ENCODE peak calls at places on chromosomes 13 and 19, in ten cellular contexts. Z is activated B cell treated with CpG ODN at 0.5 μM for 24 hours; F is CD4-positive, alpha-beta T cell; H is adrenal gland; T is lower leg skin; K is neural crest cell; L is K562; O is spleen; D is astrocyte; G is fibroblast of the aortic adventitia. V is an unnamed sample.

GRCh38 chr19:46821512-46822359 is 28.9 kb downstream of the AP2S1 start:
- DNase-seq in Z (peak), F (peak), H (no peak), T (no peak), K (no peak), L (no peak), O (peak), D (no peak), G (no peak), V (no peak)

GRCh38 chr19:17755977-17756670 is 4.8 kb downstream of the FCHO1 start:
- DNase-seq in Z (peak), F (peak), H (peak), T (no peak), K (peak), L (peak), O (peak), D (peak), G (peak), V (no peak)

GRCh38 chr19:44645407-44646048 is 1.8 kb downstream of the PVR start:
- DNase-seq in Z (no peak), F (no peak), H (no peak), T (no peak), K (no peak), L (no peak), O (peak), D (no peak), G (no peak), V (no peak)

GRCh38 chr13:113658836-113659235 is 838 bp upstream of the ATP4B start:
- DNase-seq in Z (peak), F (no peak), H (no peak), T (peak), K (no peak), L (no peak), O (peak), D (no peak), G (no peak), V (no peak)

GRCh38 chr13:75533866-75534265 is 3.8 kb downstream of the COMMD6 start:
- DNase-seq in Z (no peak), F (no peak), H (no peak), T (no peak), K (no peak), L (no peak), O (no peak), D (peak), G (no peak), V (no peak)

GRCh38 chr19:16608290-16608704 is 19.7 kb downstream of the MED26 start:
- DNase-seq in Z (no peak), F (no peak), H (peak), T (no peak), K (no peak), L (no peak), O (no peak), D (peak), G (peak), V (no peak)

GRCh38 chr19:13966684-13967128 is 14.4 kb downstream of the DCAF15 start:
- DNase-seq in Z (no peak), F (no peak), H (no peak), T (no peak), K (no peak), L (no peak), O (no peak), D (no peak), G (no peak), V (no peak)

GRCh38 chr13:51495300-51495699 is 42.5 kb upstream of the INTS6 start:
- DNase-seq in Z (no peak), F (no peak), H (no peak), T (no peak), K (no peak), L (no peak), O (no peak), D (no peak), G (peak), V (no peak)

GRCh38 chr13:109148243-109148642 is 518.8 kb downstream of the MYO16 start:
- DNase-seq in Z (no peak), F (no peak), H (no peak), T (no peak), K (no peak), L (no peak), O (no peak), D (peak), G (no peak), V (no peak)

GRCh38 chr19:35342430-35342829 is 5.3 kb upstream of the FFAR1 start:
- DNase-seq in Z (no peak), F (no peak), H (no peak), T (no peak), K (no peak), L (no peak), O (peak), D (no peak), G (no peak), V (no peak)

GRCh38 chr13:50844181-50844875 is 836 bp upstream of the DLEU7 start:
- DNase-seq in Z (no peak), F (no peak), H (no peak), T (no peak), K (no peak), L (no peak), O (no peak), D (no peak), G (no peak), V (no peak)

GRCh38 chr19:17553256-17553655 is 2.2 kb upstream of the COLGALT1 start:
- DNase-seq in Z (no peak), F (no peak), H (peak), T (peak), K (no peak), L (peak), O (no peak), D (peak), G (peak), V (no peak)

GRCh38 chr19:55704494-55705245 is 29.6 kb downstream of the EPN1 start:
- DNase-seq in Z (no peak), F (no peak), H (no peak), T (peak), K (no peak), L (peak), O (peak), D (no peak), G (no peak), V (no peak)

GRCh38 chr19:33752018-33752790 is 44.5 kb upstream of the KCTD15 start:
- DNase-seq in Z (no peak), F (no peak), H (no peak), T (no peak), K (no peak), L (no peak), O (no peak), D (no peak), G (no peak), V (no peak)

GRCh38 chr13:25018729-25019115 is 77.2 kb upstream of the PABPC3 start:
- DNase-seq in Z (no peak), F (no peak), H (no peak), T (no peak), K (no peak), L (no peak), O (no peak), D (no peak), G (no peak), V (no peak)

GRCh38 chr13:92838786-92839185 is 387.8 kb upstream of the GPC6 start:
- DNase-seq in Z (no peak), F (no peak), H (no peak), T (no peak), K (no peak), L (no peak), O (no peak), D (peak), G (peak), V (no peak)

GRCh38 chr19:45404557-45405434 is at the start of gene PPP1R13L:
- DNase-seq in Z (no peak), F (peak), H (peak), T (peak), K (no peak), L (peak), O (peak), D (peak), G (peak), V (no peak)

GRCh38 chr19:916645-917322 is 349 bp upstream of the KISS1R start:
- DNase-seq in Z (no peak), F (no peak), H (no peak), T (no peak), K (no peak), L (peak), O (peak), D (no peak), G (no peak), V (no peak)

GRCh38 chr13:34391071-34391470 is 551.0 kb upstream of the NBEA start:
- DNase-seq in Z (no peak), F (no peak), H (no peak), T (no peak), K (no peak), L (no peak), O (no peak), D (peak), G (peak), V (no peak)

GRCh38 chr13:89457977-89458376 is 1786.8 kb downstream of the SLITRK5 start:
- DNase-seq in Z (no peak), F (no peak), H (no peak), T (no peak), K (no peak), L (no peak), O (no peak), D (peak), G (peak), V (no peak)

GRCh38 chr13:104477256-104477655 is 1411.0 kb upstream of the SLC10A2 start:
- DNase-seq in Z (no peak), F (no peak), H (no peak), T (no peak), K (no peak), L (no peak), O (no peak), D (peak), G (no peak), V (no peak)

GRCh38 chr13:33153421-33154381 is 131.9 kb downstream of the STARD13 start:
- DNase-seq in Z (no peak), F (no peak), H (peak), T (peak), K (no peak), L (no peak), O (no peak), D (peak), G (peak), V (no peak)

GRCh38 chr13:21120191-21120590 is 56.2 kb downstream of the SKA3 start:
- DNase-seq in Z (no peak), F (no peak), H (no peak), T (no peak), K (no peak), L (no peak), O (no peak), D (no peak), G (no peak), V (no peak)

GRCh38 chr19:11345122-11345752 is 831 bp downstream of the TMEM205 start:
- DNase-seq in Z (no peak), F (no peak), H (no peak), T (no peak), K (no peak), L (no peak), O (no peak), D (no peak), G (no peak), V (no peak)

GRCh38 chr13:35309711-35310110 is 166.8 kb downstream of the MAB21L1 start:
- DNase-seq in Z (no peak), F (no peak), H (no peak), T (no peak), K (no peak), L (no peak), O (no peak), D (no peak), G (no peak), V (no peak)

GRCh38 chr13:59710995-59711701 is 452.6 kb downstream of the DIAPH3 start:
- DNase-seq in Z (no peak), F (no peak), H (no peak), T (no peak), K (no peak), L (no peak), O (no peak), D (peak), G (peak), V (no peak)

GRCh38 chr13:79810671-79811070 is 329.7 kb downstream of the NDFIP2 start:
- DNase-seq in Z (no peak), F (no peak), H (no peak), T (no peak), K (no peak), L (no peak), O (no peak), D (peak), G (peak), V (no peak)

GRCh38 chr19:5091576-5092215 is 122.8 kb downstream of the KDM4B start:
- DNase-seq in Z (no peak), F (no peak), H (peak), T (no peak), K (no peak), L (peak), O (no peak), D (no peak), G (no peak), V (no peak)

GRCh38 chr13:47798194-47798593 is 202.9 kb downstream of the SUCLA2 start:
- DNase-seq in Z (no peak), F (no peak), H (no peak), T (no peak), K (no peak), L (no peak), O (no peak), D (no peak), G (no peak), V (no peak)

GRCh38 chr13:39600766-39601165 is 2.2 kb downstream of the LHFPL6 start:
- DNase-seq in Z (no peak), F (no peak), H (no peak), T (no peak), K (peak), L (no peak), O (no peak), D (no peak), G (peak), V (no peak)

DNA sequence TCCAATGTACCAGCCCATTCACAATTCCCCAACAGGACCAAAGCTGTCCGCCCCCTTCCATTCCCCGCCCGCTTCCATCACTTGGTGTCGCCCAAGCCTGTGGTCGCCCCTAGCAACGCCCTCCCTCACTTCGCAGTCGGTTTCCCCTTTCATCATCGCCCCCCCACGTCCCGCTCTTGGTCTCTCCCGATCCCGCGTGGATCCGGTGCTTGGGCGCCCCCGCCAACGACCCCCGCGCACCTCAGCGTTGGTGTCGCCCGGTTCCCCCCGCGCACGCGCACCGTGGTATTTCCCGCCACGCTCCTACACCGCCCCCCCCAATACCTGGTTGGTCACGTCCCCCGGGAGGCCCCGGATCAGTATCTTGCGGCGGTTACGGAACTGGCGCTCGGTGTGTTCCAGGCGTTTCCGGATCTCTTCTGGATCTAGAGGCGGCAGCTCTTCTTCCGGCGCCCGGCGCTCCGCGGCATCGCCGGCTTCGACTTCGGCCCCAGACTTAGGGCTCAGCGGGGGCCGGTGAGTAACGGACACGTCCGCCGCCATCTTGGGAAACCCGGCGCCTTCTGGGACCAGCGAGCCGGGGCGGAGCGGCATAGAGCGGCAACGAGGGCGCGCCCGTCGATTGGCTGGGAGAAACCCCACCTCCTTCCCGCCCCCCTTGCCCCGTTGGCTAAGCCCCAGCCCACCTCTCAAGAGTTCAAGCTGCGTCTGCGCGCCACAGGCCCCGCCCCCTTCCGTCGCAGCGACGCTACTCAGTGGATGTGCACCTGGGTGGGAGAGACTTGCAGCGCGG is at the start of gene RAVER1:
- DNase-seq in Z (peak), F (peak), H (peak), T (peak), K (peak), L (peak), O (peak), D (peak), G (peak), V (peak)
- TF ChIP-seq CTCF in Z (no peak), F (no peak), H (no peak), T (no peak), K (no peak), L (no peak), O (peak), D (no peak), G (no peak), V (no peak)

DNA sequence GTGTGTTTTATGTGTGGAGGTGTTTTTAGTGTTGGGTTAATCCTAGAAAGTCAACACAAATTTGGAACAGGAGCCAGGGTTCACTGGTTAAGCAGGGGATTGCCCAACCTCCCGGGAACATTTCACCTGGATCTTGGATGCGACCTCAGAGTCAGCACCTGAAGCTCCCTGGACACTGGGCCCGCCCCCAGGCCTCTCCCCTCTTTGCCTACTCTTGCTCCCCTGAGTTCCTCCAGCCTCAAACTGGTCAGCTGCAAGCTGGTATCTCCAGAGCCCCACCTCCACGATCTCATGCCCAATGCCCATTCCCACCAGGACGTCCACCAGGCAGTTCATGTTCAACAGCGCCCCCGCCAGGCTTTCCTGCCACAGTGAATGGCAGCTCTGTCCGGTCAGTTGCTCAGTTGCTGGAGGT is 9.7 kb downstream of the HSD17B14 start:
- DNase-seq in Z (no peak), F (no peak), H (no peak), T (no peak), K (no peak), L (no peak), O (no peak), D (no peak), G (no peak), V (no peak)
- TF ChIP-seq CTCF in Z (no peak), F (no peak), H (no peak), T (no peak), K (peak), L (peak), O (no peak), D (no peak), G (peak), V (no peak)

GRCh38 chr13:97109841-97110492 is 112.2 kb upstream of the MBNL2 start:
- DNase-seq in Z (peak), F (peak), H (peak), T (peak), K (peak), L (peak), O (peak), D (peak), G (peak), V (peak)
- TF ChIP-seq CTCF in Z (peak), F (peak), H (peak), T (peak), K (peak), L (peak), O (peak), D (peak), G (peak), V (peak)

GRCh38 chr13:45544520-45544919 is 71.0 kb downstream of the ERICH6B start:
- DNase-seq in Z (no peak), F (no peak), H (no peak), T (no peak), K (no peak), L (no peak), O (no peak), D (no peak), G (no peak), V (no peak)
- TF ChIP-seq CTCF in Z (no peak), F (no peak), H (no peak), T (no peak), K (no peak), L (no peak), O (no peak), D (no peak), G (no peak), V (no peak)

DNA sequence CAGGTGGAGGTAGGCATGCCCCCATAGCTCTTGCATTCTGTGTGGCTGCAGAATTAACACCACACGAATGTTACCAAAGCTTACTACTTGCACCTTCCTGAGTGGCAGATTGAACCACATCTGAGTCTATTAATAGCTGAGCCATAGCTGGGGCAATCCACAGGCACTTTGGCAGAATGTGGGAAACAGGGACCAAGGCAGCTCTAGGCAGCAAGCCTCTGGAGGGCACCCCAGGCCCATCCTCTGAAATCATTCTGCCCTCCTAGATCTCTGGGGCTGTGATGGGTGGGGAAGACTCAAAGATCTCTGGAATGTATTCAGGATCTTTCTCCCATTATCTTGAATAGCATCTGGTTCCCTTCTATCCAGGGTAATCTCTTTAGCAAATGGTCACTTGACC is 139.3 kb downstream of the TNFRSF19 start:
- DNase-seq in Z (no peak), F (no peak), H (no peak), T (no peak), K (no peak), L (no peak), O (no peak), D (no peak), G (peak), V (no peak)
- TF ChIP-seq CTCF in Z (no peak), F (no peak), H (no peak), T (no peak), K (no peak), L (no peak), O (no peak), D (no peak), G (peak), V (no peak)

GRCh38 chr19:42309686-42310085 is 3.4 kb upstream of the TMEM145 start:
- DNase-seq in Z (no peak), F (no peak), H (no peak), T (no peak), K (no peak), L (no peak), O (no peak), D (no peak), G (no peak), V (no peak)

GRCh38 chr19:42313840-42314755 is 989 bp downstream of the TMEM145 start:
- DNase-seq in Z (no peak), F (no peak), H (no peak), T (no peak), K (no peak), L (no peak), O (no peak), D (no peak), G (no peak), V (no peak)

GRCh38 chr19:42312370-42312769 is 739 bp upstream of the TMEM145 start:
- DNase-seq in Z (no peak), F (no peak), H (no peak), T (no peak), K (no peak), L (no peak), O (no peak), D (no peak), G (no peak), V (no peak)

GRCh38 chr19:42313096-42313839 is at the start of gene TMEM145:
- DNase-seq in Z (no peak), F (no peak), H (peak), T (no peak), K (peak), L (peak), O (no peak), D (peak), G (peak), V (no peak)

DNA sequence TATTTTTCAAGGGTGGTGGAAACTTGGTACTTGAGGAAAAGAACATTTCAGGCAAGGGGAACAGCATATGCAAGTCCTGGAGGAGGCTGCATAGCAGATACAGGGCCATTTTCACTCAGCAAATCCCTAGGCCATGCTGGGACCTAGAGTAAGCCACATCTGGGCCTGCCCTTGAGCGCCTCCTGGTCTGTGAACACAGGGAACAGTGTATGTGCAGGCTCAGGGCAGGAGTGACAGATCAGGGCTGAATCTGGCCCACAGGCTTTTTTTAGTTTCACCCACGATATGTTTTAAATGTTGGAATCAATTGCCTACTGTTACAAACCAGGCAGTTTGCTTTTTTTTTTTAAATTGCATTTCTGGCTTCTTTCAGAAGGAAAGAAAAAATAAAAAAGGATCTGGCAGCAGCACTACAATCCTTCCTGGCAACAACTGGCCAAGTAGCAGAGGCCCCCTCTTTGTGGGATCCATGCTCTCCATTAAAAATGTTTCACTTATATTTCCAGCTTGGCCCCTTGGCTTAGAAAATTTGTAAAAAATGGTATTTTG is 1.4 kb upstream of the TMEM145 start:
- DNase-seq in Z (no peak), F (no peak), H (no peak), T (no peak), K (no peak), L (peak), O (no peak), D (no peak), G (no peak), V (no peak)
- TF ChIP-seq CTCF in Z (no peak), F (no peak), H (no peak), T (no peak), K (no peak), L (peak), O (no peak), D (peak), G (no peak), V (no peak)

V was measured in natural killer cell.